ENCODE peak calls at places on chromosomes 5 and 9, in seven cellular contexts. I is activated T-cell treated with anti-CD3 and anti-CD28 coated beads for 1 hour; F is GDM1; V is LoVo; W is left ventricle myocardium inferior; K is stimulated activated CD8-positive, alpha-beta memory T cell treated with anti-CD3 and anti-CD28 coated beads, Interleukin-4, amount 100 ng/mL, for 1 hour; E is upper lobe of right lung. A is an unnamed sample.

GRCh38 chr9:4073371-4073770 is 226.5 kb downstream of the GLIS3 start:
- DNase-seq in I (no peak), F (no peak), V (no peak), W (no peak), K (no peak), E (no peak), A (peak)

GRCh38 chr5:154311362-154311761 is 120.8 kb downstream of the GALNT10 start:
- DNase-seq in I (no peak), F (no peak), V (no peak), W (no peak), K (no peak), E (no peak), A (no peak)

GRCh38 chr9:97840521-97840920 is 12.5 kb upstream of the FOXE1 start:
- DNase-seq in I (no peak), F (no peak), V (no peak), W (no peak), K (no peak), E (no peak), A (no peak)

GRCh38 chr5:178630475-178630930 is 3.7 kb upstream of the CLK4 start:
- DNase-seq in I (no peak), F (no peak), V (peak), W (no peak), K (no peak), E (no peak), A (no peak)

GRCh38 chr5:147968855-147969254 is 62.5 kb upstream of the C5orf46 start:
- DNase-seq in I (no peak), F (no peak), V (no peak), W (no peak), K (no peak), E (no peak), A (no peak)

GRCh38 chr9:131266301-131267229 is 9.7 kb downstream of the FAM78A start:
- DNase-seq in I (no peak), F (no peak), V (no peak), W (peak), K (no peak), E (no peak), A (no peak)

GRCh38 chr9:28234899-28235277 is 661.6 kb upstream of the C9orf72 start:
- DNase-seq in I (no peak), F (no peak), V (peak), W (no peak), K (no peak), E (no peak), A (no peak)

GRCh38 chr9:99368341-99369326 is 146.6 kb downstream of the SEC61B start:
- DNase-seq in I (no peak), F (no peak), V (no peak), W (peak), K (no peak), E (no peak), A (peak)

A was measured in endothelial cell.